ENCODE peak calls at places on chromosomes 1 and 21, in seven cellular contexts. One of them, this sample, is unnamed.
A peak's percentile ranks its signal among the peaks of the same experiment; 100 is the strongest.

GRCh38 chr1:79355073-79355472 is 348.5 kb upstream of the ADGRL4 start:
- DNase-seq in brain microvascular endothelial cell: peak; percentile 29
- DNase-seq in fibroblast of mammary gland: peak; percentile 33
- DNase-seq in kidney epithelial cell: no peak
- DNase-seq in uterus: no peak
- DNase-seq in right atrium auricular region: no peak
- DNase-seq in upper lobe of right lung: no peak
- DNase-seq in this sample: no peak

GRCh38 chr1:180358649-180359048 is 128.6 kb downstream of the LHX4 start:
- DNase-seq in brain microvascular endothelial cell: peak; percentile 25
- DNase-seq in fibroblast of mammary gland: no peak
- DNase-seq in kidney epithelial cell: no peak
- DNase-seq in uterus: no peak
- DNase-seq in right atrium auricular region: no peak
- DNase-seq in upper lobe of right lung: no peak
- DNase-seq in this sample: no peak

GRCh38 chr21:27129215-27129614 is 162.3 kb upstream of the ADAMTS5 start:
- DNase-seq in brain microvascular endothelial cell: no peak
- DNase-seq in fibroblast of mammary gland: no peak
- DNase-seq in kidney epithelial cell: no peak
- DNase-seq in uterus: no peak
- DNase-seq in right atrium auricular region: no peak
- DNase-seq in upper lobe of right lung: no peak
- DNase-seq in this sample: no peak

GRCh38 chr1:245856944-245857531 is 650.0 kb downstream of the SMYD3 start:
- DNase-seq in brain microvascular endothelial cell: peak; percentile 82
- DNase-seq in fibroblast of mammary gland: peak; percentile 84
- DNase-seq in kidney epithelial cell: no peak
- DNase-seq in uterus: no peak
- DNase-seq in right atrium auricular region: no peak
- DNase-seq in upper lobe of right lung: no peak
- DNase-seq in this sample: no peak

GRCh38 chr21:44390886-44391285 is 37.5 kb downstream of the TRPM2 start:
- DNase-seq in brain microvascular endothelial cell: no peak
- DNase-seq in fibroblast of mammary gland: no peak
- DNase-seq in kidney epithelial cell: no peak
- DNase-seq in uterus: no peak
- DNase-seq in right atrium auricular region: peak; percentile 30
- DNase-seq in upper lobe of right lung: peak; percentile 50
- DNase-seq in this sample: no peak

GRCh38 chr1:228174482-228175315 is 9.1 kb downstream of the IBA57 start:
- DNase-seq in brain microvascular endothelial cell: no peak
- DNase-seq in fibroblast of mammary gland: no peak
- DNase-seq in kidney epithelial cell: no peak
- DNase-seq in uterus: no peak
- DNase-seq in right atrium auricular region: no peak
- DNase-seq in upper lobe of right lung: no peak
- DNase-seq in this sample: no peak

GRCh38 chr1:156897078-156897825 is 3.7 kb downstream of the PEAR1 start:
- DNase-seq in brain microvascular endothelial cell: peak; percentile 75
- DNase-seq in fibroblast of mammary gland: peak; percentile 81
- DNase-seq in kidney epithelial cell: peak; percentile 32
- DNase-seq in uterus: no peak
- DNase-seq in right atrium auricular region: no peak
- DNase-seq in upper lobe of right lung: no peak
- DNase-seq in this sample: no peak

GRCh38 chr1:116755681-116756080 is 1.5 kb downstream of the CD2 start:
- DNase-seq in brain microvascular endothelial cell: no peak
- DNase-seq in fibroblast of mammary gland: no peak
- DNase-seq in kidney epithelial cell: no peak
- DNase-seq in uterus: no peak
- DNase-seq in right atrium auricular region: no peak
- DNase-seq in upper lobe of right lung: no peak
- DNase-seq in this sample: no peak

GRCh38 chr1:165290143-165290542 is 66.4 kb downstream of the LMX1A start:
- DNase-seq in brain microvascular endothelial cell: no peak
- DNase-seq in fibroblast of mammary gland: peak; percentile 16
- DNase-seq in kidney epithelial cell: no peak
- DNase-seq in uterus: no peak
- DNase-seq in right atrium auricular region: no peak
- DNase-seq in upper lobe of right lung: no peak
- DNase-seq in this sample: peak; percentile 12

GRCh38 chr21:43306911-43307676 is 119.8 kb downstream of the SIK1 start:
- DNase-seq in brain microvascular endothelial cell: peak; percentile 23
- DNase-seq in fibroblast of mammary gland: peak; percentile 25
- DNase-seq in kidney epithelial cell: peak; percentile 26
- DNase-seq in uterus: no peak
- DNase-seq in right atrium auricular region: no peak
- DNase-seq in upper lobe of right lung: peak; percentile 63
- DNase-seq in this sample: no peak

DNA sequence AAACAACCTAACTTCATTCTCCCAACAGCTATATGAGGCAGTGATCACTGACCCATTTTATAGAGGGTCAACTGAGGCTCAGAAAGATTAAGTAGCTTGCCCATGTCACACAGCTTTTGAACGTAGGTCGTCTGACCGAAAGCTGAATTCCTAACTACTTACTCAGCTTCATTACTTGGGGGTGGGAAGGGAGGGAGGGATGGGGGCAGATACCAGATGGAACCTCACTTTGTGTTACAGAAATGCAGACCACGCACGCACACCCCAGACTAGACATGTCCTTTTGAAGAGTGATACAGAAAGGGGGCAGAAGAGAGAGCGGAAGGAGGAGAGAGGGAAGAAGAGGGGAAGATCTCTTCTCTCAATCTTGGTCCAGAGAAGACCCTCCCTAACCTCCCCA is 2.3 kb downstream of the ADGRB2 start:
- DNase-seq in brain microvascular endothelial cell: peak; percentile 28
- DNase-seq in fibroblast of mammary gland: peak; percentile 66
- DNase-seq in kidney epithelial cell: peak; percentile 52
- DNase-seq in uterus: no peak
- DNase-seq in right atrium auricular region: no peak
- DNase-seq in upper lobe of right lung: no peak
- DNase-seq in this sample: peak; percentile 67
- TF ChIP-seq CTCF in brain microvascular endothelial cell: no peak
- TF ChIP-seq CTCF in fibroblast of mammary gland: no peak
- TF ChIP-seq CTCF in kidney epithelial cell: no peak
- TF ChIP-seq CTCF in uterus: no peak
- TF ChIP-seq CTCF in right atrium auricular region: no peak
- TF ChIP-seq CTCF in upper lobe of right lung: no peak
- TF ChIP-seq CTCF in this sample: no peak

GRCh38 chr1:160576866-160577265 is 2.4 kb downstream of the CD84 start:
- DNase-seq in brain microvascular endothelial cell: no peak
- DNase-seq in fibroblast of mammary gland: no peak
- DNase-seq in kidney epithelial cell: no peak
- DNase-seq in uterus: no peak
- DNase-seq in right atrium auricular region: no peak
- DNase-seq in upper lobe of right lung: no peak
- DNase-seq in this sample: no peak

GRCh38 chr1:160579216-160579701 is at the start of gene CD84:
- DNase-seq in brain microvascular endothelial cell: no peak
- DNase-seq in fibroblast of mammary gland: no peak
- DNase-seq in kidney epithelial cell: no peak
- DNase-seq in uterus: no peak
- DNase-seq in right atrium auricular region: no peak
- DNase-seq in upper lobe of right lung: no peak
- DNase-seq in this sample: no peak

GRCh38 chr1:160577661-160578060 is 1.6 kb downstream of the CD84 start:
- DNase-seq in brain microvascular endothelial cell: no peak
- DNase-seq in fibroblast of mammary gland: no peak
- DNase-seq in kidney epithelial cell: no peak
- DNase-seq in uterus: no peak
- DNase-seq in right atrium auricular region: no peak
- DNase-seq in upper lobe of right lung: no peak
- DNase-seq in this sample: no peak

GRCh38 chr1:160578694-160579191 is 553 bp downstream of the CD84 start:
- DNase-seq in brain microvascular endothelial cell: no peak
- DNase-seq in fibroblast of mammary gland: no peak
- DNase-seq in kidney epithelial cell: no peak
- DNase-seq in uterus: no peak
- DNase-seq in right atrium auricular region: no peak
- DNase-seq in upper lobe of right lung: no peak
- DNase-seq in this sample: no peak

GRCh38 chr1:160578175-160578693 is 1.1 kb downstream of the CD84 start:
- DNase-seq in brain microvascular endothelial cell: no peak
- DNase-seq in fibroblast of mammary gland: no peak
- DNase-seq in kidney epithelial cell: no peak
- DNase-seq in uterus: no peak
- DNase-seq in right atrium auricular region: no peak
- DNase-seq in upper lobe of right lung: no peak
- DNase-seq in this sample: no peak
- H3K4me3 ChIP-seq in brain microvascular endothelial cell: no peak overlapping the region
- H3K4me3 ChIP-seq in fibroblast of mammary gland: no peak overlapping the region
- H3K4me3 ChIP-seq in kidney epithelial cell: no peak overlapping the region
- H3K4me3 ChIP-seq in uterus: no peak overlapping the region
- H3K4me3 ChIP-seq in right atrium auricular region: no peak overlapping the region
- H3K4me3 ChIP-seq in upper lobe of right lung: peak overlapping the region; percentile 43
- H3K4me3 ChIP-seq in this sample: no peak overlapping the region

GRCh38 chr1:182484531-182485257 is 34.7 kb downstream of the RGSL1 start:
- DNase-seq in brain microvascular endothelial cell: no peak
- DNase-seq in fibroblast of mammary gland: no peak
- DNase-seq in kidney epithelial cell: no peak
- DNase-seq in uterus: no peak
- DNase-seq in right atrium auricular region: no peak
- DNase-seq in upper lobe of right lung: peak; percentile 64
- DNase-seq in this sample: no peak
- TF ChIP-seq CTCF in brain microvascular endothelial cell: no peak
- TF ChIP-seq CTCF in fibroblast of mammary gland: no peak
- TF ChIP-seq CTCF in kidney epithelial cell: peak; percentile 35
- TF ChIP-seq CTCF in uterus: no peak
- TF ChIP-seq CTCF in right atrium auricular region: no peak
- TF ChIP-seq CTCF in upper lobe of right lung: peak; percentile 38
- TF ChIP-seq CTCF in this sample: no peak

DNA sequence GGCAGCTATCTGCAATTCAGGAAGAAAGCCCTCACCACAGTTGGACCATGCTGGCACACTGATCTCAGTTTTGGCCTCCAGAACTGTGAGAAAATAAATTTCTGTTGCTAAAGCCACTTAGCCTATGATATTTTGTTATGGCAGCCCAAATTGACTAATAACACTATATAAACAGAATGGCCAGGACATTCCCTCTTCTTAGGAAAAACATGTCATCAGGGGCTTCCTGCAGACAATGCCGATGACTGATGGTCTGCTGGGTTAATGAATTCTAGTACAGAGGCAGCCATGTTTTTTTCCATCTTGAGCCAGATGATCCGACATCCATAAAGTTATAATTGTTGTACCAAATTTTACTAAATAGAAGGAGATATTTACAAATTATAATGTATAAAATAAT is 18.3 kb upstream of the MYOG start:
- DNase-seq in brain microvascular endothelial cell: no peak
- DNase-seq in fibroblast of mammary gland: no peak
- DNase-seq in kidney epithelial cell: no peak
- DNase-seq in uterus: no peak
- DNase-seq in right atrium auricular region: no peak
- DNase-seq in upper lobe of right lung: no peak
- DNase-seq in this sample: no peak
- H3K4me3 ChIP-seq in brain microvascular endothelial cell: no peak overlapping the region
- H3K4me3 ChIP-seq in fibroblast of mammary gland: no peak overlapping the region
- H3K4me3 ChIP-seq in kidney epithelial cell: no peak overlapping the region
- H3K4me3 ChIP-seq in uterus: no peak overlapping the region
- H3K4me3 ChIP-seq in right atrium auricular region: no peak overlapping the region
- H3K4me3 ChIP-seq in upper lobe of right lung: no peak overlapping the region
- H3K4me3 ChIP-seq in this sample: no peak overlapping the region

DNA sequence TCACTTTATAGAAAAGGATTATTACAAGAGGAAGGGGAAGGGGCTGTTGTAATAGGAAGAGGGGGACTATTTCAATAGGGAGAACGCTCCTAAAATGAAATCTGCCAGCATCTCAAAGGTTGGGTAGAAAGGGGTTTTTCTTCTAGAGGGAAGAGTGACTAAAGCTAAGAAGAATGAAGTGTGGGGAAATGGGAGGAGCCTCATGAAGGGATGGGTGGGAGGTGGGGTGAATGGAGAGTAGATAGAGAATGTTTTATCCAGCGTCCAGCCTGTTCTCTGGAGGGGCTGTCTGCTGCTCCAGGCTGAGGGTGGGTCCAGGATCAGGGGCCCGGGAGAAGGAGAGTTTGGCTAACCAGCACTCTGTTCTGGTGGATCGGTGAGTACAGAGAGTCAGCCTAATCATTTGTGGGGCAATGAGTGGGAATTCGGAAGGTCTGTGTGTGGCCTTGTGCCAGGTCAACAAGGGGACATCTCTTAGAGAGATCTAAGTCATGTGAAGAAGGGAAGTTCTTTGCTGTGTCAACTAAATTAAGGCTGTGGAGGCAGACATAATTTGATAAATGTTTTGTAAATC is 25.2 kb downstream of the VN1R5 start:
- DNase-seq in brain microvascular endothelial cell: no peak
- DNase-seq in fibroblast of mammary gland: no peak
- DNase-seq in kidney epithelial cell: no peak
- DNase-seq in uterus: no peak
- DNase-seq in right atrium auricular region: no peak
- DNase-seq in upper lobe of right lung: no peak
- DNase-seq in this sample: no peak
- TF ChIP-seq CTCF in brain microvascular endothelial cell: no peak
- TF ChIP-seq CTCF in fibroblast of mammary gland: no peak
- TF ChIP-seq CTCF in kidney epithelial cell: no peak
- TF ChIP-seq CTCF in uterus: no peak
- TF ChIP-seq CTCF in right atrium auricular region: no peak
- TF ChIP-seq CTCF in upper lobe of right lung: no peak
- TF ChIP-seq CTCF in this sample: no peak

DNA sequence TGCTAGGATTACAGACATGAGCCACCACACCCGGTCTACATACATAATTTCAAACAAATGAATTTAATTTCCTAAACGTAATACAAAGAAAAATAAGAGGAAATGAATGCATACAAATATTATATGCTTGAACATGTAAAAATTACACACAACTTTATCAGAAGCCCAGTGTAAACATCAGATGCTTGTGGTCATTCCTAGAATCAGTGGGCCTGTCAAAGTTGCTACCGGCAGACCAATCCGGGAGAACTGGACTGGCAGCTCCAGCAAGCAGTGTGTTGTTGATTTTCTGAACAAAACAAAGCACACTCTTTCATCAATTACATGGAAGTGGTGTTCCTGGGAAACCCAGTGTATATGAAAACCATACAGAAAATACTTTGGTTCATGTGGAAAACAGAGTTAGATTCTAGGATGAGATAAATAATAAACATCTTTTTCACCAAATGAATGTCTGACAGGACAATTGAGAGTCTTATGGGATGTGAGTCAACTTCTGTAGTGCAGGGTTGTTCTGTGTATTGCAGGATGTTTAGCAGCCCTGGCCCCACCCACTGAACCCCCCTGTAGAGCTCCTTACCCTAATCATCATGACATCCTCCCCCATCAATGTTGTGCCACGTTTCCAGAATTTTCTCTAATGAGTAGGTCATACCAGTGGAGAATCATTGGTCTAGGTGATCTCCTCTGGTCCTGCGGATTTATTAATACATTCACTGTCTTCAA is 33.8 kb downstream of the MFSD2A start:
- DNase-seq in brain microvascular endothelial cell: no peak
- DNase-seq in fibroblast of mammary gland: no peak
- DNase-seq in kidney epithelial cell: no peak
- DNase-seq in uterus: no peak
- DNase-seq in right atrium auricular region: no peak
- DNase-seq in upper lobe of right lung: peak; percentile 39
- DNase-seq in this sample: no peak
- H3K4me3 ChIP-seq in brain microvascular endothelial cell: no peak overlapping the region
- H3K4me3 ChIP-seq in fibroblast of mammary gland: no peak overlapping the region
- H3K4me3 ChIP-seq in kidney epithelial cell: no peak overlapping the region
- H3K4me3 ChIP-seq in uterus: no peak overlapping the region
- H3K4me3 ChIP-seq in right atrium auricular region: no peak overlapping the region
- H3K4me3 ChIP-seq in upper lobe of right lung: no peak overlapping the region
- H3K4me3 ChIP-seq in this sample: no peak overlapping the region

This sample was measured in HFF-Myc.